ENCODE peak calls at places on chromosomes 12 and 14, in seven cellular contexts. Z is MM.1S, Y is endodermal cell, C is breast epithelium, O is IMR-90, Q is adrenal gland, E is bronchial epithelial cell. L is an unnamed sample. For H3K36me3, the result is how much of the 10 kb centered on the place peaks cover.

GRCh38 chr14:29805415-29806123 is 122.1 kb downstream of the PRKD1 start:
- DNase-seq in C (no peak), Q (peak), E (peak), Z (no peak), Y (no peak), O (peak), L (peak)

GRCh38 chr12:121132601-121133481 is at the start of gene P2RX7:
- DNase-seq in C (peak), Q (peak), O (peak), Z (peak), Y (peak), E (peak), L (peak)

GRCh38 chr12:26680724-26681455 is 152.1 kb downstream of the ITPR2 start:
- DNase-seq in Q (no peak), O (peak), Y (no peak), C (no peak), E (no peak), Z (no peak), L (no peak)

GRCh38 chr12:108918206-108918605 is 38.3 kb downstream of the DAO start:
- DNase-seq in O (no peak), Y (peak), E (no peak), Q (no peak), Z (no peak), C (no peak), L (no peak)

GRCh38 chr12:87827638-87828264 is 201.4 kb downstream of the C12orf50 start:
- DNase-seq in Y (no peak), O (peak), Z (no peak), C (no peak), E (peak), Q (no peak), L (no peak)

GRCh38 chr14:63899953-63900352 is 47.1 kb downstream of the SYNE2 start:
- DNase-seq in Z (no peak), Y (no peak), O (no peak), C (no peak), Q (no peak), E (no peak), L (no peak)

GRCh38 chr12:120820885-120821510 is 83.2 kb downstream of the SPPL3 start:
- DNase-seq in C (no peak), Y (no peak), E (no peak), O (no peak), Z (no peak), Q (no peak), L (no peak)

GRCh38 chr14:71021347-71022014 is 114.2 kb downstream of the PCNX1 start:
- DNase-seq in O (peak), C (no peak), Y (no peak), Q (no peak), Z (no peak), E (no peak), L (no peak)

GRCh38 chr14:100348253-100348729 is 25.2 kb downstream of the SLC25A47 start:
- DNase-seq in Q (peak), Z (no peak), C (no peak), E (no peak), O (no peak), Y (no peak), L (no peak)

GRCh38 chr14:100348779-100349708 is 25.9 kb downstream of the SLC25A47 start:
- DNase-seq in Y (peak), O (no peak), Q (peak), C (no peak), Z (no peak), E (no peak), L (no peak)

GRCh38 chr14:100342195-100342594 is 19.1 kb downstream of the SLC25A47 start:
- DNase-seq in Z (no peak), Q (no peak), Y (no peak), C (no peak), E (no peak), O (no peak), L (no peak)

GRCh38 chr14:100346306-100347091 is 23.4 kb downstream of the SLC25A47 start:
- DNase-seq in E (no peak), C (no peak), Z (no peak), Y (no peak), Q (no peak), O (no peak), L (no peak)

GRCh38 chr14:100345711-100346110 is 22.6 kb downstream of the SLC25A47 start:
- DNase-seq in Z (no peak), Q (peak), E (no peak), O (no peak), Y (no peak), C (no peak), L (no peak)
- H3K36me3 ChIP-seq in Z (under half), Q (under half), E (under half), O (half or more), Y (half or more), C (under half), L (half or more)

GRCh38 chr14:55434805-55435174 is 5.6 kb downstream of the TBPL2 start:
- DNase-seq in E (no peak), C (no peak), Q (no peak), Z (no peak), O (no peak), Y (no peak), L (no peak)

GRCh38 chr14:55438066-55438683 is 2.2 kb downstream of the TBPL2 start:
- DNase-seq in E (peak), Q (no peak), O (peak), Y (peak), Z (no peak), C (no peak), L (peak)

GRCh38 chr14:55441286-55441685 is 870 bp upstream of the TBPL2 start:
- DNase-seq in C (no peak), Y (no peak), E (no peak), Q (no peak), Z (no peak), O (no peak), L (no peak)

GRCh38 chr14:55436530-55436929 is 3.9 kb downstream of the TBPL2 start:
- DNase-seq in E (no peak), Z (no peak), Y (no peak), O (no peak), Q (no peak), C (no peak), L (no peak)

DNA sequence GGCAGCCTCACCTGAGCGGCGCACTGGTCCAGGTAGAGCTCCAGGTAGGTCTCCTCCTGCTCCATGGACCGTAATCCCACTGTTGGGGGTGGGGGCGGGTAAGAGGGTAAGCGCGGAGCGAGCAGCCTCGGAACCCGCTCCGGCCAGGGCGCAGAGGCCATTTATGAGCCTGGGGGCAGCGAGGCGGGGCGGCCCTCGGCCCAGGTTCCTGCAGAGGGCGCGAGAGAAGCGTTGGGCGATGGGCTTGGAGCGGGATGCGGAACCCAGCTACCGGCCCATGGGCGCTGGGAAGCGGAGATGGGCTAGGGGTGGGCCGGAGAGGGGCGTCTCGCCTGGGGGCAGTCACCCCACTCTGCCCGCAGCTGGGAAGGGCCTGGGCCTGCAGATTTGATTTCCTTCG is at the start of gene TBPL2:
- DNase-seq in O (no peak), Y (peak), C (no peak), Z (no peak), E (no peak), Q (no peak), L (no peak)
- TF ChIP-seq CTCF in O (peak), Y (peak), C (no peak), Z (no peak), E (no peak), Q (no peak), L (peak)

DNA sequence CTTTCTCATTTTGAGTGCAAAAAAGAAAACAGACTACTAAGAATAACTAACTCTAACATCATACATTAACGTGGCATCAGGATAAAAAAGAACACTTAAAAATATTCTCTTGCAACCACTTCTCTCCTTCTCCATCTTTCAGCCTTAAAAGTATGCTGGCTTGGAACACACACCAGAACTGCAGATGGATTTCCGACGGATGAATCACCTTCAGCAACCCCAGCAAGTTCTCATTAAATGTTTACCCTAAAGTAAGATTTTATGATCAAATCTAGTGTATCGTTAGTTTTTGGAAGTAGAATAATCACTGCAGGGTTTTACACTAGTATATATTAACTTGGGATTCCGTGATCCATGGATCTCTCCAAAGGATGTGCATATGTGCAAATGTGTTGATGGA is 1.2 kb downstream of the NEK9 start:
- DNase-seq in Z (no peak), Q (no peak), O (peak), Y (no peak), C (no peak), E (peak), L (peak)
- H3K4me3 ChIP-seq in Z (peak), Q (no peak), O (peak), Y (peak), C (peak), E (peak), L (peak)

DNA sequence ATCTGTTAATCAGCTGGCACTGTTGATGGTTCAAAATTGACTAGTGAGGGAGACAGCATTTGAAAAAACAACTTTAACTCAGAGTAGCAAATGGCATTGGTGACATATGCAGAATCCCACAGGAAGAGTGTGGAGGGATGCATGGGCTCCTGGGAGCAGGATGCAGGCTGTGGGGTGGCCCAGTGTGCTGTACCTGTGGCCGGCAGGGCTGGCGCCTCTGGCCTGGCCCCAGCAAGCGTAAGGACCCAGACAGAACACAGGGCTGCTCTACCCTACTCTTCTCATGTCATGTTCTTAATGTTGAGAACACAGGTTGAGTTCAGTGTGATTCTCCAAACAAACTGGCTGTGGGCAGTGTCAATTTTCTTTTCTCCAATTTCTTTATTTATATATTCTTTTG is 33.4 kb downstream of the DDX51 start:
- DNase-seq in E (no peak), O (no peak), Z (no peak), Y (peak), Q (no peak), C (no peak), L (no peak)
- H3K36me3 ChIP-seq in E (under half), O (under half), Z (under half), Y (half or more), Q (under half), C (under half), L (under half)

DNA sequence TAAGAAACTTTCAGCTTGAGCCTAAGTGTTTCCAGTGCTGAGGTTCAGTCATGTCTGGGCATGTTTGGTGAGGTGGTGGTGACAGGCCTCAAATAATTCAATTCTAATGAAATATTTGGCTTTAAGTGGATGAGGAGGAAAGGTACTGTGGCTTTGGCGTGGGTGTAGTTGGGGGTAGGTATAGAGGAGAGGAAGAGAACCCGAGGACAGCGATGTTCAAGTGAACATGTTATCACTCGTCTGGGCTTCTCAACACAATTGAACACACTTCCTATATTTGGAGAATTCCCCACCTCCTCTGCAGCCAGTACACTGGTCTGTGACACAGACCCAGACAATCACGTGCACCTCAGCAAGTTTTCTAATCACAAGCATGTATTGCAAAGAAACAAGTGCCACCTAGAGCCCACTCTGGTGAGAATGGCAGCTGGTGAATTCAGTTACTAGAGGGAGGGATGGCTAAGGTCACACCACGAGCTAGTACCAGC is 53.0 kb downstream of the IFNG-AS1 start:
- DNase-seq in O (peak), Q (no peak), C (peak), E (peak), Z (no peak), Y (peak), L (no peak)
- TF ChIP-seq CTCF in O (no peak), Q (no peak), C (no peak), E (no peak), Z (no peak), Y (no peak), L (no peak)